ENCODE peak calls at places on chromosomes 5 and 9, in six cellular contexts. H is uterus, R is SK-N-SH, U is lower lobe of right lung, S is heart left ventricle, Q is body of pancreas. W is an unnamed sample.

GRCh38 chr5:145130996-145131395 is 704.1 kb downstream of the PRELID2 start:
- DNase-seq in H (no peak), R (no peak), U (no peak), S (no peak), Q (no peak), W (no peak)

GRCh38 chr5:140351609-140352334 is 5.4 kb upstream of the HBEGF start:
- DNase-seq in H (no peak), R (peak; percentile 66), U (no peak), S (peak; percentile 62), Q (peak; percentile 56), W (peak; percentile 82)

GRCh38 chr5:168404366-168404765 is 81.9 kb upstream of the RARS1 start:
- DNase-seq in H (no peak), R (no peak), U (no peak), S (no peak), Q (no peak), W (peak; percentile 94)

GRCh38 chr5:98986556-98986955 is 57.7 kb upstream of the CHD1 start:
- DNase-seq in H (no peak), R (no peak), U (no peak), S (no peak), Q (no peak), W (no peak)

GRCh38 chr5:149860801-149861322 is 83.7 kb downstream of the PDE6A start:
- DNase-seq in H (no peak), R (no peak), U (no peak), S (no peak), Q (no peak), W (peak; percentile 28)

GRCh38 chr5:111251941-111252340 is 27.8 kb downstream of the CAMK4 start:
- DNase-seq in H (no peak), R (no peak), U (no peak), S (no peak), Q (no peak), W (no peak)

GRCh38 chr5:151384106-151384505 is 36.7 kb upstream of the SLC36A2 start:
- DNase-seq in H (no peak), R (no peak), U (no peak), S (no peak), Q (no peak), W (peak; percentile 10)

GRCh38 chr5:178230879-178231735 is 1.5 kb downstream of the PHYKPL start:
- DNase-seq in H (peak; percentile 31), R (no peak), U (peak; percentile 28), S (peak; percentile 56), Q (peak; percentile 40), W (peak; percentile 48)

GRCh38 chr9:134297082-134297415 is 29.2 kb upstream of the RXRA start:
- DNase-seq in H (no peak), R (no peak), U (no peak), S (no peak), Q (no peak), W (no peak)

GRCh38 chr5:3414371-3414770 is 181.3 kb upstream of the IRX1 start:
- DNase-seq in H (no peak), R (no peak), U (no peak), S (no peak), Q (no peak), W (no peak)

GRCh38 chr9:137740311-137740710 is 121.5 kb downstream of the EHMT1 start:
- DNase-seq in H (peak; percentile 56), R (peak; percentile 90), U (no peak), S (no peak), Q (no peak), W (peak; percentile 89)
- TF ChIP-seq CTCF in H (no peak), R (peak; percentile 7), U (no peak), S (no peak), Q (no peak), W (peak; percentile 35)

GRCh38 chr9:38318755-38319495 is 73.6 kb upstream of the ALDH1B1 start:
- DNase-seq in H (no peak), R (peak; percentile 53), U (no peak), S (no peak), Q (peak; percentile 28), W (peak; percentile 86)
- H3K4me3 ChIP-seq in H (peak overlapping the region; percentile 14), R (no peak overlapping the region), U (peak overlapping the region; percentile 22), S (no peak overlapping the region), Q (no peak overlapping the region), W (peak overlapping the region; percentile 29)

DNA sequence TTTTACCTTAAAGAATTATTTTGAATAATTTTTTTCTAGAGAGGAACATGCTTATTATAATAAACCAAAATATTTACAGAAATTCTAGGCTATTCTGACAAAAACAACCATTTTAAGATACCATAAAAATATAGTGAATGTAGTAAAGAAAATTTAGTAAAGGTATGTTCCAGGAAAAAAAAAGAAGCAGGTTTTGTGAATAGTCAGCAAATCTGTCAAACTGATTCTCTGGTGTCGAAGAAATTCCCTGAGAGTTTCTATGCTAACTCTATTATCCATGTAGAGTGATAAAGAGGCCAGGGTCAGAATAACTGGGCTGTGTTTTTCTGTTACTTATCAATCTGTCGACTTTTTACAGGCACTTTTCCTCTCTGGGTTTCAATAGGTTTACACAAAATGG is 459.2 kb downstream of the KIF4B start:
- DNase-seq in H (no peak), R (no peak), U (no peak), S (no peak), Q (no peak), W (no peak)
- TF ChIP-seq CTCF in H (no peak), R (no peak), U (no peak), S (no peak), Q (no peak), W (no peak)

DNA sequence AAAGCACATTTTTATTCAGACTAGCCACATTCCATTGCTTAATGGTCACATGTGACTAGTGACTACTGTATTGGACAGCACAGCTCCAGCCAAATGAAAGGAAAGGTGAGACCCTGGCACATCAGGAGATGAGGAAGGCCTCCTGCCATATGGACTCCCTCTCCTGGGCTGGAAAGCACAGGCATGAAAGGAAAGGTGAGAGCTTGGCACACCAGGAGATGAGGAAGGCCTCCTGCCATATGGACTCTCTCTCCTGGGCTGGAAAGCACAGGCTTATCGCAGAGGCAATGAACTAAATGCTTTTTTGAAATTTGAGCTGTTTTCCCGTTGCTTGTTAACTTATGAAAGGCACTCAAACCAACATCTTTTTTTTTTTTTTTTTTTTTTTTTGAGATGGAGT is 144.8 kb upstream of the SLC12A2 start:
- DNase-seq in H (no peak), R (no peak), U (no peak), S (no peak), Q (no peak), W (no peak)
- H3K4me3 ChIP-seq in H (no peak overlapping the region), R (no peak overlapping the region), U (no peak overlapping the region), S (no peak overlapping the region), Q (no peak overlapping the region), W (no peak overlapping the region)

GRCh38 chr5:148659641-148660345 is 5.5 kb upstream of the HTR4 start:
- DNase-seq in H (no peak), R (no peak), U (no peak), S (no peak), Q (no peak), W (no peak)

GRCh38 chr5:148651528-148651927 is 2.8 kb downstream of the HTR4 start:
- DNase-seq in H (no peak), R (no peak), U (no peak), S (no peak), Q (no peak), W (no peak)

GRCh38 chr5:148653271-148653839 is 972 bp downstream of the HTR4 start:
- DNase-seq in H (no peak), R (no peak), U (no peak), S (no peak), Q (no peak), W (no peak)

GRCh38 chr5:148653840-148654781 is at the start of gene HTR4:
- DNase-seq in H (no peak), R (peak; percentile 77), U (no peak), S (no peak), Q (no peak), W (no peak)
- TF ChIP-seq CTCF in H (no peak), R (no peak), U (no peak), S (no peak), Q (no peak), W (no peak)

W was measured in choroid plexus epithelial cell.